ENCODE peak calls at places on chromosomes 12 and 14, in six cellular contexts. G is transverse colon, U is H1, J is GM12878, I is prostate gland, R is GM23338. V is an unnamed sample.

GRCh38 chr12:122142857-122143256 is 31.2 kb downstream of the IL31 start:
- DNase-seq in I (no peak), U (no peak), J (no peak), R (peak; percentile 39), G (no peak), V (no peak)

GRCh38 chr14:28677381-28677780 is 89.2 kb upstream of the FOXG1 start:
- DNase-seq in I (no peak), U (no peak), J (no peak), R (peak; percentile 34), G (no peak), V (no peak)

GRCh38 chr14:99035712-99036593 is 236.0 kb downstream of the BCL11B start:
- DNase-seq in J (no peak), U (peak; percentile 71), R (peak; percentile 82), I (peak; percentile 74), G (peak; percentile 57), V (peak; percentile 42)

GRCh38 chr12:45409966-45410365 is 194.1 kb downstream of the ANO6 start:
- DNase-seq in R (no peak), G (no peak), I (no peak), U (no peak), J (no peak), V (no peak)

GRCh38 chr12:7667025-7667575 is 1.4 kb upstream of the APOBEC1 start:
- DNase-seq in I (no peak), J (no peak), G (no peak), R (peak; percentile 82), U (no peak), V (no peak)

GRCh38 chr14:92480856-92481255 is 32.7 kb upstream of the RIN3 start:
- DNase-seq in G (peak; percentile 4), R (no peak), I (no peak), J (no peak), U (peak; percentile 34), V (no peak)

GRCh38 chr14:67420102-67420739 is 8.3 kb upstream of the PLEK2 start:
- DNase-seq in U (peak; percentile 87), J (no peak), R (peak; percentile 87), G (peak; percentile 51), I (no peak), V (no peak)

GRCh38 chr12:133130808-133131128 is 341 bp downstream of the ZNF10 start:
- DNase-seq in G (peak; percentile 45), J (no peak), U (no peak), I (peak; percentile 20), R (no peak), V (peak; percentile 32)

GRCh38 chr12:130971871-130972588 is 18.3 kb downstream of the ADGRD1 start:
- DNase-seq in J (no peak), I (no peak), R (no peak), U (no peak), G (no peak), V (no peak)

GRCh38 chr12:124445826-124446225 is 121.6 kb downstream of the NCOR2 start:
- DNase-seq in R (no peak), I (no peak), U (no peak), G (no peak), J (no peak), V (no peak)

GRCh38 chr14:75226755-75227544 is 50.5 kb upstream of the TMED10 start:
- DNase-seq in G (peak; percentile 59), I (no peak), R (no peak), U (no peak), J (no peak), V (peak; percentile 45)

GRCh38 chr12:116551151-116551550 is 8.0 kb upstream of the MAP1LC3B2 start:
- DNase-seq in R (no peak), I (no peak), G (no peak), U (no peak), J (no peak), V (no peak)

GRCh38 chr14:95165517-95165916 is 8.2 kb upstream of the DICER1 start:
- DNase-seq in J (no peak), G (no peak), I (no peak), R (no peak), U (no peak), V (no peak)

GRCh38 chr12:104188534-104188933 is 27.0 kb upstream of the TXNRD1 start:
- DNase-seq in R (no peak), J (no peak), G (no peak), U (no peak), I (no peak), V (no peak)

GRCh38 chr14:76376001-76376404 is at the start of gene ESRRB:
- DNase-seq in J (no peak), R (peak; percentile 84), G (no peak), U (no peak), I (no peak), V (no peak)

GRCh38 chr12:45439039-45439438 is 223.1 kb downstream of the ANO6 start:
- DNase-seq in J (no peak), I (no peak), U (no peak), R (no peak), G (no peak), V (no peak)

GRCh38 chr14:106442857-106443256 is 916.5 kb downstream of the TMEM121 start:
- DNase-seq in U (no peak), I (no peak), G (no peak), J (no peak), R (no peak), V (no peak)

GRCh38 chr12:6061661-6062060 is 62.8 kb downstream of the VWF start:
- DNase-seq in U (no peak), I (no peak), G (no peak), R (no peak), J (no peak), V (no peak)

GRCh38 chr14:19823765-19824164 is 20.2 kb downstream of the OR4N2 start:
- DNase-seq in G (no peak), U (no peak), R (no peak), J (no peak), I (no peak), V (no peak)

GRCh38 chr12:70398002-70398401 is 31.9 kb downstream of the KCNMB4 start:
- DNase-seq in I (no peak), U (no peak), G (no peak), R (no peak), J (no peak), V (no peak)

GRCh38 chr12:12172106-12172511 is 94.7 kb downstream of the LRP6 start:
- DNase-seq in G (no peak), U (no peak), I (peak; percentile 32), J (peak; percentile 90), R (no peak), V (no peak)

GRCh38 chr14:100615736-100616695 is 28.8 kb upstream of the BEGAIN start:
- DNase-seq in G (no peak), I (no peak), R (no peak), J (no peak), U (no peak), V (no peak)

GRCh38 chr12:460301-461230 is 827 bp downstream of the B4GALNT3 start:
- DNase-seq in J (no peak), R (peak; percentile 50), U (peak; percentile 55), G (peak; percentile 39), I (peak; percentile 24), V (no peak)

GRCh38 chr12:91947459-91947858 is 198.2 kb downstream of the BTG1 start:
- DNase-seq in G (no peak), U (no peak), J (no peak), R (no peak), I (no peak), V (no peak)

GRCh38 chr12:91951571-91951970 is 194.1 kb downstream of the BTG1 start:
- DNase-seq in J (no peak), G (no peak), R (no peak), U (no peak), I (no peak), V (no peak)

GRCh38 chr12:91952916-91953315 is 192.7 kb downstream of the BTG1 start:
- DNase-seq in J (no peak), G (peak; percentile 27), R (no peak), I (peak; percentile 35), U (no peak), V (no peak)

GRCh38 chr12:91944637-91945036 is 201.0 kb downstream of the BTG1 start:
- DNase-seq in G (no peak), U (no peak), R (no peak), J (no peak), I (no peak), V (no peak)

DNA sequence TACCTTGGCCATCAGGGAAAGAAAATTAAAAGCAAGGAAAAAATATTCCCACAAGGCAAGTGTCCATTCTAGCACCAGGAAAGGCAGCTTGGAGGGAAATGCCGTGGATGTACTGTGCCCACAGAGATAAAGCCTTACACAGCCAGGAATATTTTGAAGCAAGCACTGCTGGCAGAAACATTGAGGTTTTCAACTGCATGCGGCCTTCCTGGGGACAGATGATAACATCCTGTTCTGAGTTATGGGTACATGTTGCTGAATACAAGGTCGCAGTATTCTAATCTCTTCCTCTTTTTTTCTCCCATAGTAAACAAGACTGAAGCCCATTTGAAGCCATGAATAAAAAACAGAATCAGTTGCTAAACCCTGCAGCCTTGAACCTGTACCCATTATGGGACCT is 197.1 kb downstream of the BTG1 start:
- DNase-seq in J (no peak), U (no peak), R (no peak), I (no peak), G (peak; percentile 13), V (no peak)
- TF ChIP-seq POLR2AphosphoS5 in J (no peak), U (no peak), R (no peak), I (peak; percentile 15), G (no peak), V (no peak)

DNA sequence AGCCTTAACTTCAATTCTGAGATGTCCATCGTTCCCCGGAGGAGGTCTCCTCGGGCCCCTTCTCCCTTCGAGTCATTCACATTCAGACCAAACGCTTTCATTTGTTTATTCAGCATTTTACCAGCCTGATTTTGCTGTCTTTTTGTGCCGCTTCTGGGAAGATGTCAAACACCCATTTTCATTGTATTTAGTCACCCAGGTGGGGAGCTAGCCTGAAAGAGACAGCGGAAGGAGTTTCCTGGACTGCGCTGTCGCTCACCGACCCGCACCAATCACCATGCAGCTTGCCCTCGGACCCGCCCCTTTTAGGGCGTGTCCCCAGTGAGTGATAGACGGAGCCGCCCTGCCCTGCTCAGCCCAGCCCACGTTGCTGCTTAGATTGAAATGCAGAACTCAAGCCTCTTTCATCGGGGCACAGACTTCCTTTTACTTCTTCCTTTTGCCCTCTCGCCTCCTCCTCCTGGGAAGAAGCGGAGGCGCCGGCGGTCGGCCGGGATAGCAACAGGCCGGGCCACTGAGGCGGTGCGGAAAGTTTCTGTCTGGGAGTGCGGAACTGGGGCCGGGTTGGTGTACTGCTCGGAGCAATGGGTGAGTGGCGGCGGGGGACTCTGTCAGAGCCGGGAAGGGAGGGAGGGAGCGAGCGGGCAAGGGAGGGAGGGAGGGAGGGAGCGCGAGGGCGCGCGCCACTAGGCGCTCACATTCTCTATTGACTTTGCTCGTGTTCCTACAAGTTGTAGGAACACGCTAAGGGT is at the start of gene PAX9:
- DNase-seq in J (peak; percentile 23), I (peak; percentile 96), G (peak; percentile 86), U (peak; percentile 96), R (peak; percentile 98), V (peak; percentile 78)
- H3K4me3 ChIP-seq in J (no peak within 1 kb of the TSS), I (peak within 1 kb of the TSS; percentile 37), G (peak within 1 kb of the TSS; percentile 54), U (peak within 1 kb of the TSS; percentile 62), R (peak within 1 kb of the TSS; percentile 56), V (peak within 1 kb of the TSS; percentile 52)

GRCh38 chr12:50309950-50310349 is 26.6 kb upstream of the LIMA1 start:
- DNase-seq in U (no peak), I (no peak), R (no peak), G (no peak), J (no peak), V (no peak)
- TF ChIP-seq POLR2AphosphoS5 in U (no peak), I (no peak), R (no peak), G (no peak), J (no peak), V (no peak)

DNA sequence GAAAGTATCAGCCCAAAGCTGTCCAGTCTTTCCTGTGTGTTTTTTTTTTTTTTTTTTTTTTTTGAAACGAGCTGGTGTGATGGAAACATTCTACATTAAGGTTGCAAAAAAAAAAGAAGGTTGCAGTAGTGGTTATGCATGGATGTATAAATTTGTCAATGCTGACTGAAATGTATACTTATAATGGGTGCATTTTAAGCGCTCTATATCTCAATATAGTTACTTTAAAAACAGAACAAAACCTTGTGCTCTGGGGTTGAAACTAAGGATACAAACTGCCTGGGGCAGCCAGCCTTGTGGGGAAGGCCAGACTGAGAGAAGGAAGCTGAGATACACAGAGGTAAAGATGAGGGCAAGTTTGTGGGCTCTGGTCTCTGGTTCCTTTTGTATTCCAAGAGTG is 87.3 kb upstream of the RMST start:
- DNase-seq in G (no peak), U (no peak), I (no peak), R (no peak), J (peak; percentile 27), V (no peak)
- H3K4me3 ChIP-seq in G (no peak overlapping the region), U (no peak overlapping the region), I (no peak overlapping the region), R (no peak overlapping the region), J (no peak overlapping the region), V (no peak overlapping the region)